ENCODE peak calls at places on chromosome 21, in seven cellular contexts. O is H1, B is GM12892, F is transverse colon, E is GM23338, A is vagina, H is breast epithelium. Z is an unnamed sample.

GRCh38 chr21:40765771-40766170 is 81.2 kb downstream of the DSCAM start:
- DNase-seq in O (no peak), B (no peak), F (no peak), E (no peak), A (no peak), H (no peak), Z (no peak)

GRCh38 chr21:45530423-45531113 is 11.7 kb downstream of the SLC19A1 start:
- DNase-seq in O (no peak), B (no peak), F (peak; percentile 3), E (no peak), A (no peak), H (no peak), Z (peak; percentile 71)

GRCh38 chr21:37412603-37413360 is 46.2 kb downstream of the DYRK1A start:
- DNase-seq in O (no peak), B (no peak), F (no peak), E (no peak), A (no peak), H (no peak), Z (no peak)

GRCh38 chr21:42299324-42300044 is 15.7 kb downstream of the TFF3 start:
- DNase-seq in O (no peak), B (no peak), F (no peak), E (no peak), A (no peak), H (peak; percentile 54), Z (peak; percentile 69)

GRCh38 chr21:36321325-36322082 is 1.5 kb downstream of the MORC3 start:
- DNase-seq in O (no peak), B (no peak), F (no peak), E (peak; percentile 66), A (no peak), H (no peak), Z (peak; percentile 22)

GRCh38 chr21:42221581-42222345 is 2.8 kb downstream of the ABCG1 start:
- DNase-seq in O (no peak), B (no peak), F (no peak), E (no peak), A (no peak), H (no peak), Z (no peak)

GRCh38 chr21:33543505-33544129 is 779 bp downstream of the SON start:
- DNase-seq in O (no peak), B (no peak), F (peak; percentile 78), E (no peak), A (no peak), H (peak; percentile 67), Z (peak; percentile 94)

GRCh38 chr21:41664881-41665765 is 101.7 kb downstream of the RIPK4 start:
- DNase-seq in O (no peak), B (no peak), F (no peak), E (no peak), A (no peak), H (no peak), Z (peak; percentile 62)

GRCh38 chr21:36776981-36777617 is 78.2 kb downstream of the SIM2 start:
- DNase-seq in O (no peak), B (no peak), F (no peak), E (no peak), A (no peak), H (no peak), Z (no peak)

GRCh38 chr21:19275065-19275464 is 871.5 kb upstream of the TMPRSS15 start:
- DNase-seq in O (no peak), B (no peak), F (no peak), E (no peak), A (no peak), H (no peak), Z (no peak)

GRCh38 chr21:15141236-15141970 is 76.6 kb upstream of the NRIP1 start:
- DNase-seq in O (no peak), B (no peak), F (peak; percentile 57), E (no peak), A (no peak), H (no peak), Z (no peak)

GRCh38 chr21:33901421-33902288 is 13.9 kb downstream of the ATP5PO start:
- DNase-seq in O (peak; percentile 39), B (no peak), F (no peak), E (peak; percentile 86), A (no peak), H (peak; percentile 58), Z (no peak)

GRCh38 chr21:45427331-45428271 is 22.6 kb downstream of the COL18A1 start:
- DNase-seq in O (peak; percentile 67), B (no peak), F (peak; percentile 50), E (peak; percentile 71), A (peak; percentile 97), H (peak; percentile 71), Z (no peak)

GRCh38 chr21:34886554-34887385 is 162.3 kb downstream of the RUNX1 start:
- DNase-seq in O (no peak), B (no peak), F (peak; percentile 37), E (peak; percentile 56), A (peak; percentile 89), H (no peak), Z (peak; percentile 89)

GRCh38 chr21:42156690-42157605 is 62.0 kb upstream of the ABCG1 start:
- DNase-seq in O (no peak), B (no peak), F (peak; percentile 31), E (no peak), A (peak; percentile 74), H (peak; percentile 69), Z (no peak)

GRCh38 chr21:35565204-35565611 is 495.1 kb downstream of the SETD4 start:
- DNase-seq in O (no peak), B (no peak), F (no peak), E (no peak), A (no peak), H (peak; percentile 39), Z (no peak)

GRCh38 chr21:35202431-35202830 is 153.3 kb upstream of the RUNX1 start:
- DNase-seq in O (no peak), B (no peak), F (no peak), E (no peak), A (no peak), H (no peak), Z (no peak)

GRCh38 chr21:41924355-41924754 is 29.5 kb downstream of the C2CD2 start:
- DNase-seq in O (no peak), B (no peak), F (no peak), E (no peak), A (no peak), H (no peak), Z (no peak)

GRCh38 chr21:25734654-25735220 is at the start of the genes ATP5PF and GABPA:
- DNase-seq in O (peak; percentile 93), B (peak; percentile 66), F (peak; percentile 98), E (peak; percentile 99), A (peak; percentile 97), H (peak; percentile 97), Z (peak; percentile 99)
- TF ChIP-seq POLR2AphosphoS5 in O (peak; percentile 93), B (peak; percentile 94), F (peak; percentile 96), E (peak; percentile 89), A (peak; percentile 92), H (peak; percentile 86), Z (peak; percentile 96)

GRCh38 chr21:44333701-44334636 is 5.2 kb downstream of the CFAP410 start:
- DNase-seq in O (no peak), B (no peak), F (no peak), E (no peak), A (no peak), H (no peak), Z (no peak)
- TF ChIP-seq POLR2AphosphoS5 in O (no peak), B (peak; percentile 9), F (no peak), E (no peak), A (no peak), H (no peak), Z (no peak)

GRCh38 chr21:38474124-38474523 is 24.2 kb downstream of the ERG start:
- DNase-seq in O (no peak), B (no peak), F (no peak), E (no peak), A (no peak), H (no peak), Z (no peak)
- TF ChIP-seq POLR2AphosphoS5 in O (no peak), B (no peak), F (no peak), E (no peak), A (no peak), H (peak; percentile 21), Z (no peak)

DNA sequence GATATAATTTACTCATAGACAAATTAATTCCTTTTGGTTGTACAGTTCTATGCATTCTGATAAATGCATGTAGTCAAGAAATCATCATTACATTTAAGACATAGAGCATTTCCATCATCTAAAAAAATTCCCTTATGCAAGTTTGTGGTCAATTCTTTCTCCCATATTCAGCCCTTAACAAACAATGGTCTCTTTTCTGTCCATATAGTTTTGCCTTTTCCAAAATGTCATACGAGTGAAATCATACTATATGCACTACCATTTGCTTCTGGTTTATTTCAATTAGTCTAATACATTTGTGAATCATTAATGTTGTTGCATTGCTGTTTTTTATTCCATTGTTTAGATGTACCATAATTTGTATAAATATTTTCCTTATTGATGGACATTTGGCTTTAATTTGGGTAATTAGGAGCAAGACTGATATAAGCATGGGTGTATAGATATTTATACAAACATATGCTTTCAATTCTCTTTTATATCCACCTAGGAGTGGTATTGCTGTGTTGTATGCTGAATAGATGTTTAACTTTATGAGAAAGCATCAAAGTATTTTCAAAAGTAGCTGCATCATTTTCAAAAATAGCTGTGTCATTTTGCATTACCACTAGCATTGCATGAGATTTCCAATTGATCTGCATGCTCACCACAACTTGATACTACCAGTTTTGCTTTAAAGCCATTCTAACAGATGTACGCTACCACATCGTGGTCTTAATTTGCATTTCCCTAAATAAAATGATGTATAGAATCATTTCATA is 397.0 kb upstream of the ADAMTS5 start:
- DNase-seq in O (no peak), B (no peak), F (no peak), E (no peak), A (no peak), H (no peak), Z (no peak)
- TF ChIP-seq POLR2AphosphoS5 in O (no peak), B (no peak), F (no peak), E (no peak), A (no peak), H (no peak), Z (no peak)

Z was measured in spleen.